ENCODE peak calls at places on chromosomes 12 and 14, in seven cellular contexts. Y is esophagus squamous epithelium, I is psoas muscle, S is neural progenitor cell, T is prostate gland, R is colonic mucosa, L is left ventricle myocardium inferior. N is an unnamed sample.

GRCh38 chr12:2891240-2892053 is 756 bp downstream of the TULP3 start:
- DNase-seq in Y (no peak), I (peak; percentile 53), S (peak; percentile 83), T (peak; percentile 30), R (peak; percentile 57), L (peak; percentile 51), N (peak; percentile 82)

GRCh38 chr14:102652194-102652593 is 59.7 kb downstream of the RCOR1 start:
- DNase-seq in Y (no peak), I (no peak), S (no peak), T (no peak), R (no peak), L (no peak), N (no peak)

GRCh38 chr14:69079188-69079742 is 73.7 kb downstream of the DCAF5 start:
- DNase-seq in Y (no peak), I (no peak), S (no peak), T (no peak), R (no peak), L (no peak), N (no peak)

GRCh38 chr14:88989911-88990310 is 165.5 kb downstream of the TTC8 start:
- DNase-seq in Y (no peak), I (no peak), S (no peak), T (no peak), R (no peak), L (no peak), N (no peak)

GRCh38 chr14:99619873-99620834 is 16.1 kb upstream of the CCDC85C start:
- DNase-seq in Y (no peak), I (no peak), S (peak; percentile 61), T (no peak), R (no peak), L (no peak), N (no peak)

GRCh38 chr12:15689751-15690191 is 99.4 kb downstream of the EPS8 start:
- DNase-seq in Y (no peak), I (no peak), S (no peak), T (no peak), R (no peak), L (no peak), N (no peak)

GRCh38 chr12:5292651-5293050 is 139.3 kb upstream of the NTF3 start:
- DNase-seq in Y (no peak), I (no peak), S (no peak), T (no peak), R (no peak), L (no peak), N (no peak)

GRCh38 chr12:100779191-100779590 is 15.4 kb upstream of the ANO4 start:
- DNase-seq in Y (no peak), I (no peak), S (no peak), T (no peak), R (no peak), L (no peak), N (no peak)

GRCh38 chr12:100992194-100992593 is 197.6 kb downstream of the ANO4 start:
- DNase-seq in Y (no peak), I (no peak), S (no peak), T (no peak), R (no peak), L (no peak), N (no peak)

GRCh38 chr14:59154383-59154782 is 34.1 kb upstream of the DAAM1 start:
- DNase-seq in Y (no peak), I (no peak), S (no peak), T (no peak), R (no peak), L (no peak), N (no peak)

GRCh38 chr12:118063567-118064391 is 2.8 kb upstream of the WSB2 start:
- DNase-seq in Y (no peak), I (no peak), S (no peak), T (no peak), R (peak; percentile 37), L (no peak), N (peak; percentile 50)

GRCh38 chr12:57845478-57846284 is 848 bp downstream of the CTDSP2 start:
- DNase-seq in Y (no peak), I (peak; percentile 81), S (peak; percentile 83), T (peak; percentile 60), R (peak; percentile 85), L (peak; percentile 79), N (peak; percentile 82)

GRCh38 chr12:123064885-123065619 is 84.6 kb downstream of the ARL6IP4 start:
- DNase-seq in Y (no peak), I (no peak), S (no peak), T (no peak), R (no peak), L (no peak), N (no peak)

GRCh38 chr12:106696861-106697417 is 77.5 kb upstream of the RIC8B start:
- DNase-seq in Y (no peak), I (no peak), S (no peak), T (no peak), R (no peak), L (no peak), N (no peak)

GRCh38 chr12:49108958-49109404 is 1.7 kb downstream of the LMBR1L start:
- DNase-seq in Y (no peak), I (peak; percentile 64), S (no peak), T (no peak), R (peak; percentile 81), L (peak; percentile 50), N (peak; percentile 70)

GRCh38 chr14:79543348-79543747 is 668.0 kb downstream of the DIO2 start:
- DNase-seq in Y (no peak), I (no peak), S (no peak), T (no peak), R (no peak), L (no peak), N (no peak)

GRCh38 chr14:64804754-64805260 is 74.9 kb downstream of the SPTB start:
- DNase-seq in Y (no peak), I (no peak), S (no peak), T (no peak), R (no peak), L (no peak), N (no peak)

GRCh38 chr12:15163577-15163976 is 57.6 kb downstream of the RERG start:
- DNase-seq in Y (no peak), I (no peak), S (no peak), T (no peak), R (no peak), L (no peak), N (no peak)

GRCh38 chr12:49357099-49357678 is 10.1 kb upstream of the SPATS2 start:
- DNase-seq in Y (no peak), I (no peak), S (peak; percentile 37), T (no peak), R (no peak), L (no peak), N (no peak)

GRCh38 chr12:124481772-124482566 is 85.4 kb downstream of the NCOR2 start:
- DNase-seq in Y (no peak), I (no peak), S (no peak), T (no peak), R (no peak), L (no peak), N (no peak)

GRCh38 chr14:73955674-73956073 is 5.6 kb downstream of the COQ6 start:
- DNase-seq in Y (no peak), I (no peak), S (no peak), T (no peak), R (no peak), L (no peak), N (no peak)

DNA sequence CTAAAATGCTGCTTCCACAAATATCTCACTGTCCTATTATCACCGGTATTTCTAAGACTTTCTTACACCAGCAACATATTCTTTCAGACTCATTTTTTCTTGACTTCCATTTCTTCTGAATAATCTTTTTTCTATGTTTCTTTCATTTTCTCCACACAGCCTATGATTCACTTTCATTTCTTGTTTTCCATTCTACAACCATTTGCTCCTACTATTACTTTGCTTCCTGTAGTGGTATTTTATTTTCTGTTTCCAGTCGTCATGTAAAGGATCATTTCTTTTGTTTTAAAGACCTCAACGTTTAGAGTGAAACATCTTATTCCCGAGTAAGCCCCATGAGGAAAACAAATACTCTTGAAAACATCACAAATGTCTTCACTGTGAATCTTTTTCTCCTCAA is 182.2 kb upstream of the MDGA2 start:
- DNase-seq in Y (no peak), I (no peak), S (no peak), T (no peak), R (no peak), L (no peak), N (no peak)
- TF ChIP-seq CTCF in Y (no peak), I (no peak), S (no peak), T (no peak), R (no peak), L (no peak), N (no peak)

GRCh38 chr14:21308132-21308478 is 28.2 kb downstream of the RPGRIP1 start:
- DNase-seq in Y (no peak), I (no peak), S (no peak), T (no peak), R (no peak), L (no peak), N (no peak)

GRCh38 chr14:21309956-21310355 is 30.1 kb downstream of the RPGRIP1 start:
- DNase-seq in Y (no peak), I (no peak), S (no peak), T (no peak), R (no peak), L (no peak), N (no peak)

GRCh38 chr14:21309238-21309636 is 29.4 kb downstream of the RPGRIP1 start:
- DNase-seq in Y (no peak), I (no peak), S (no peak), T (no peak), R (no peak), L (no peak), N (no peak)

GRCh38 chr14:21307641-21308040 is 27.8 kb downstream of the RPGRIP1 start:
- DNase-seq in Y (no peak), I (no peak), S (no peak), T (no peak), R (no peak), L (no peak), N (no peak)

GRCh38 chr14:21308479-21309237 is 28.8 kb downstream of the RPGRIP1 start:
- DNase-seq in Y (peak; percentile 62), I (peak; percentile 37), S (peak; percentile 97), T (peak; percentile 93), R (peak; percentile 91), L (peak; percentile 44), N (peak; percentile 97)
- H3K4me3 ChIP-seq in Y (peak overlapping the region; percentile 20), I (peak overlapping the region; percentile 53), S (peak overlapping the region; percentile 60), T (peak overlapping the region; percentile 16), R (peak overlapping the region; percentile 27), L (peak overlapping the region; percentile 60), N (peak overlapping the region; percentile 36)

GRCh38 chr12:6535960-6536847 is 1.9 kb downstream of the GAPDH start:
- DNase-seq in Y (no peak), I (no peak), S (no peak), T (no peak), R (no peak), L (no peak), N (no peak)

GRCh38 chr12:6534914-6535696 is 788 bp downstream of the GAPDH start:
- DNase-seq in Y (no peak), I (peak; percentile 85), S (peak; percentile 86), T (peak; percentile 60), R (peak; percentile 73), L (peak; percentile 74), N (peak; percentile 78)

GRCh38 chr12:6534158-6534913 is at the start of gene GAPDH:
- DNase-seq in Y (peak; percentile 56), I (peak; percentile 92), S (peak; percentile 97), T (peak; percentile 93), R (peak; percentile 93), L (peak; percentile 95), N (peak; percentile 98)

GRCh38 chr12:6536894-6537579 is 2.7 kb downstream of the GAPDH start:
- DNase-seq in Y (no peak), I (no peak), S (no peak), T (no peak), R (no peak), L (no peak), N (no peak)

GRCh38 chr12:6535697-6535946 is 1.3 kb downstream of the GAPDH start:
- DNase-seq in Y (no peak), I (no peak), S (no peak), T (no peak), R (no peak), L (no peak), N (no peak)
- H3K4me1 ChIP-seq in Y (peaks cover 79% of the 10 kb centered on the region), I (peaks cover 57% of the 10 kb centered on the region), S (peaks cover 33% of the 10 kb centered on the region), T (peaks cover 12% of the 10 kb centered on the region), R (peaks cover 30% of the 10 kb centered on the region), L (peaks cover 87% of the 10 kb centered on the region), N (peaks cover 24% of the 10 kb centered on the region)

GRCh38 chr12:70891059-70891632 is 29.4 kb downstream of the PTPRR start:
- DNase-seq in Y (no peak), I (no peak), S (no peak), T (no peak), R (no peak), L (no peak), N (no peak)
- TF ChIP-seq CTCF in Y (no peak), I (no peak), S (no peak), T (no peak), R (no peak), L (no peak), N (no peak)

N was measured in Caco-2.